ENCODE peak calls at places on chromosomes 16 and 17, in eight cellular contexts. I, A, G, D, H, F, V and T are unnamed samples.

GRCh38 chr17:59848778-59849177 is 44.0 kb downstream of the TUBD1 start:
- DNase-seq in I (peak; percentile 72), A (peak; percentile 94), G (no peak), D (peak; percentile 81), H (no peak), F (no peak), V (peak; percentile 38), T (peak; percentile 81)

GRCh38 chr16:53465606-53466290 is 31.5 kb downstream of the RBL2 start:
- DNase-seq in I (no peak), A (no peak), G (no peak), D (no peak), H (no peak), F (no peak), V (no peak), T (no peak)

GRCh38 chr17:50660042-50660886 is 25.6 kb downstream of the ABCC3 start:
- DNase-seq in I (no peak), A (peak; percentile 77), G (no peak), D (peak; percentile 81), H (no peak), F (peak; percentile 87), V (no peak), T (peak; percentile 57)

GRCh38 chr16:27199747-27200146 is 3.6 kb upstream of the KDM8 start:
- DNase-seq in I (no peak), A (no peak), G (peak; percentile 56), D (no peak), H (no peak), F (no peak), V (no peak), T (no peak)

GRCh38 chr16:48592839-48593429 is 17.0 kb downstream of the N4BP1 start:
- DNase-seq in I (no peak), A (no peak), G (no peak), D (no peak), H (no peak), F (no peak), V (no peak), T (no peak)

GRCh38 chr16:53433930-53434435 is 288 bp upstream of the RBL2 start:
- DNase-seq in I (peak; percentile 84), A (no peak), G (peak; percentile 78), D (peak; percentile 95), H (no peak), F (no peak), V (no peak), T (no peak)

GRCh38 chr17:52673791-52674190 is 515.3 kb upstream of the CA10 start:
- DNase-seq in I (no peak), A (no peak), G (no peak), D (no peak), H (no peak), F (no peak), V (no peak), T (no peak)

GRCh38 chr17:29862127-29862526 is 67.9 kb downstream of the SSH2 start:
- DNase-seq in I (no peak), A (no peak), G (no peak), D (no peak), H (no peak), F (no peak), V (no peak), T (no peak)

GRCh38 chr16:48958681-48959080 is 323.0 kb downstream of the CBLN1 start:
- DNase-seq in I (no peak), A (no peak), G (no peak), D (no peak), H (no peak), F (no peak), V (no peak), T (no peak)

GRCh38 chr17:83078378-83079339 is 750 bp upstream of the METRNL start:
- DNase-seq in I (peak; percentile 48), A (peak; percentile 89), G (no peak), D (peak; percentile 73), H (peak; percentile 21), F (peak; percentile 77), V (no peak), T (peak; percentile 48)

GRCh38 chr16:58451263-58451662 is 48.7 kb upstream of the NDRG4 start:
- DNase-seq in I (no peak), A (peak; percentile 18), G (no peak), D (no peak), H (no peak), F (peak; percentile 50), V (no peak), T (no peak)

GRCh38 chr17:596763-597644 is 117.6 kb downstream of the VPS53 start:
- DNase-seq in I (no peak), A (no peak), G (no peak), D (no peak), H (no peak), F (peak; percentile 57), V (no peak), T (no peak)

GRCh38 chr17:56497132-56497531 is 96.4 kb upstream of the NOG start:
- DNase-seq in I (no peak), A (no peak), G (no peak), D (no peak), H (no peak), F (no peak), V (no peak), T (no peak)

GRCh38 chr17:77332034-77332971 is 191.5 kb downstream of the SEC14L1 start:
- DNase-seq in I (no peak), A (peak; percentile 59), G (peak; percentile 79), D (peak; percentile 41), H (no peak), F (no peak), V (peak; percentile 12), T (peak; percentile 14)

GRCh38 chr17:42920922-42921321 is 20.3 kb downstream of the G6PC1 start:
- DNase-seq in I (no peak), A (no peak), G (no peak), D (peak; percentile 59), H (no peak), F (no peak), V (no peak), T (no peak)

GRCh38 chr17:49548506-49549310 is 27.0 kb upstream of the NXPH3 start:
- DNase-seq in I (no peak), A (no peak), G (no peak), D (peak; percentile 89), H (peak; percentile 48), F (peak; percentile 73), V (no peak), T (no peak)

GRCh38 chr17:37111329-37111728 is 162.6 kb downstream of the AATF start:
- DNase-seq in I (no peak), A (no peak), G (no peak), D (no peak), H (no peak), F (no peak), V (no peak), T (no peak)

GRCh38 chr17:78365561-78366108 is 5.8 kb upstream of the SOCS3 start:
- DNase-seq in I (peak; percentile 41), A (peak; percentile 92), G (no peak), D (peak; percentile 69), H (peak; percentile 79), F (no peak), V (no peak), T (no peak)
- H3K4me3 ChIP-seq in I (no peak overlapping the region), A (no peak overlapping the region), G (no peak overlapping the region), D (no peak overlapping the region), H (no peak overlapping the region), F (no peak overlapping the region), V (no peak overlapping the region), T (no peak overlapping the region)

GRCh38 chr17:17841620-17842025 is 4.8 kb upstream of the SREBF1 start:
- DNase-seq in I (peak; percentile 23), A (no peak), G (no peak), D (peak; percentile 80), H (peak; percentile 70), F (no peak), V (no peak), T (peak; percentile 81)

GRCh38 chr17:17844079-17844478 is 7.3 kb upstream of the SREBF1 start:
- DNase-seq in I (no peak), A (no peak), G (no peak), D (no peak), H (no peak), F (peak; percentile 28), V (no peak), T (no peak)

GRCh38 chr17:17840751-17841591 is 4.2 kb upstream of the SREBF1 start:
- DNase-seq in I (peak; percentile 33), A (no peak), G (no peak), D (peak; percentile 15), H (no peak), F (no peak), V (no peak), T (peak; percentile 46)

GRCh38 chr17:17843096-17843495 is 6.3 kb upstream of the SREBF1 start:
- DNase-seq in I (no peak), A (no peak), G (no peak), D (peak; percentile 39), H (no peak), F (no peak), V (no peak), T (no peak)

DNA sequence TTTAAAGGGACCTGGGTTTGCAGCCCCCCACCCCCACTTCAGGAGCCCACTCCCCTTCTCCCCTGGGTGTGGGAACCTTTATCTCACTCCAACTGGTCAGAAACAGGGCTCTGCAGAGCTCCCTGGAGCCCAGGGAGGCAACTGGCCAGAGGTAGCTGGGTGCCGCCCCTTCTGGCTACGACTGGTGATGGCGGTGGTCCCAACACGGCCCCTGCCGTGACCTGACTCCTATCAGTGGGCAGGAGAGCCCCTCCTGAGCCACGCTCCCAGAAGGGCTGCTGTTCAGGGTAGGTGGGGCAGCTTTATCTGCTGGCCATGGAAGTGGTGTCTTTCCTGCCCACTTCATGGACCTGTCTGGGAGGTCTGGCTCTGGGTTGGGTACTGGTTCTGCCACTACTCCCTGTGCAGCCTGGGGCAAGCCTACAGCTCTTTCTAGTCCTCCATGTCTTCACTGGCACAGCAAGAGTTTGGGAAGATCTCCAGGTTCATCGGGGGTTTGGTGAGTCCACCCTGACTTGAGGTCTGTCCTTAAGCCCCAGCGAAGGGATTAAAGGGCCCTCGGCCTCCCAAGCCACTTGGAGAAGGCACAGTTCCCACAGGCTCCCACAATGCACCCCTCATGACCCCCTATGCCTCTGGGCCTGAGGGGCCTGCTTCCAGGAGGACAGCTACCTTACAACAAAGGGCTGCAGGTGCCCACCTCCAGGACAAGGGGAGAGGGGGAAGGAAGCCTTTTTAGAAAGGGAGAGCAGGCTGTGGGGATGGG is 5.5 kb upstream of the SREBF1 start:
- DNase-seq in I (peak; percentile 23), A (no peak), G (no peak), D (peak; percentile 71), H (no peak), F (no peak), V (no peak), T (no peak)
- H3K4me1 ChIP-seq in I (peaks cover 14% of the 10 kb centered on the region), A (peaks cover 39% of the 10 kb centered on the region), G (peaks cover 26% of the 10 kb centered on the region), D (peaks cover 11% of the 10 kb centered on the region), H (peaks cover 38% of the 10 kb centered on the region), F (peaks cover 18% of the 10 kb centered on the region), V (peaks cover 44% of the 10 kb centered on the region), T (no peaks in the 10 kb centered on the region)

GRCh38 chr17:81599719-81600486 is 37.0 kb downstream of the NPLOC4 start:
- DNase-seq in I (no peak), A (peak; percentile 14), G (no peak), D (peak; percentile 67), H (no peak), F (no peak), V (no peak), T (no peak)
- H3K27ac ChIP-seq in I (no peak overlapping the region), A (no peak overlapping the region), G (no peak overlapping the region), D (no peak overlapping the region), H (no peak overlapping the region), F (peak overlapping the region; percentile 16), V (no peak overlapping the region), T (no peak overlapping the region)

DNA sequence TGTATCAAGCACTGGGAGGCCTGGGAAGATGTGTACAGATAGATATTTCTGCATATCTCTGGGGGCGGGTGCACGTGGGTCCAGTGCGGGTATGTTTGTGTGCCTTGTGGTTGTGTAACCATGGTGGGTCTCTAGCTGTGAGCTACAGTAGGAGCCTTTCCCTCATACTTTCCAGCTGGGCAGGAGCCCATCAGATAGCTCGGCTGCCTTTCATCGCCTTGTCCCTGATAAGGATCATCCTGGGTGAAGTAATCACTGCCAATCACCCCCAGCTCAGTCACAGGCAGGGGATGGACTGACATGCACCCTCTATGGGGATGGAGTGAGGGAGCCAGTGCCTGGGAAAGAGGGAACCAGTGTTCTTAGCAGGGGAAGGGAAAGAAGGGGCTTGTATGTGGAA is 3.2 kb upstream of the SCRN2 start:
- DNase-seq in I (no peak), A (no peak), G (no peak), D (no peak), H (no peak), F (no peak), V (no peak), T (no peak)
- H3K4me3 ChIP-seq in I (no peak overlapping the region), A (no peak overlapping the region), G (no peak overlapping the region), D (no peak overlapping the region), H (no peak overlapping the region), F (no peak overlapping the region), V (no peak overlapping the region), T (no peak overlapping the region)